ENCODE peak calls at places on chromosomes 4 and X, in six cellular contexts. Z is fibroblast of the aortic adventitia, C is sigmoid colon, T is PC-3, O is IMR-90, F is adrenal gland. A is an unnamed sample.

GRCh38 chr4:6038711-6039110 is 20.5 kb upstream of the C4orf50 start:
- DNase-seq in Z (no peak), C (no peak), T (no peak), O (no peak), F (no peak), A (no peak)

GRCh38 chr4:183961772-183962171 is 56.7 kb downstream of the STOX2 start:
- DNase-seq in Z (no peak), C (no peak), T (no peak), O (no peak), F (no peak), A (no peak)

GRCh38 chr4:145179201-145179860 is 1.1 kb downstream of the OTUD4 start:
- DNase-seq in Z (peak), C (peak), T (peak), O (peak), F (peak), A (peak)

GRCh38 chr4:2848449-2848848 is 4.8 kb downstream of the ADD1 start:
- DNase-seq in Z (peak), C (no peak), T (peak), O (peak), F (peak), A (peak)

GRCh38 chrX:45852884-45853283 is 652.2 kb upstream of the DIPK2B start:
- DNase-seq in Z (no peak), C (no peak), T (peak), O (no peak), F (no peak), A (no peak)

GRCh38 chr4:157220026-157220881 is at the start of gene GRIA2:
- DNase-seq in Z (peak), C (no peak), T (no peak), O (peak), F (peak), A (no peak)

GRCh38 chrX:103774070-103774642 is 2.5 kb upstream of the PLP1 start:
- DNase-seq in Z (peak), C (no peak), T (peak), O (peak), F (peak), A (no peak)

GRCh38 chrX:111095974-111096870 is at the start of gene PAK3:
- DNase-seq in Z (peak), C (peak), T (peak), O (peak), F (peak), A (no peak)

GRCh38 chrX:119605739-119606507 is at the start of gene NKRF:
- DNase-seq in Z (no peak), C (peak), T (peak), O (peak), F (peak), A (peak)

GRCh38 chr4:58760737-58761136 is 1650.6 kb upstream of the IGFBP7 start:
- DNase-seq in Z (no peak), C (no peak), T (peak), O (no peak), F (no peak), A (no peak)

GRCh38 chr4:128861856-128862518 is 52.5 kb downstream of the JADE1 start:
- DNase-seq in Z (no peak), C (no peak), T (no peak), O (no peak), F (no peak), A (no peak)

GRCh38 chr4:182729527-182729926 is 187.7 kb downstream of the DCTD start:
- DNase-seq in Z (no peak), C (no peak), T (no peak), O (no peak), F (no peak), A (no peak)

GRCh38 chr4:159248383-159249178 is 145.7 kb downstream of the RAPGEF2 start:
- DNase-seq in Z (peak), C (no peak), T (no peak), O (peak), F (no peak), A (no peak)

GRCh38 chr4:105978684-105979296 is 83.5 kb downstream of the NPNT start:
- DNase-seq in Z (peak), C (no peak), T (peak), O (no peak), F (no peak), A (no peak)

GRCh38 chr4:1091561-1091995 is 21.8 kb downstream of the RNF212 start:
- DNase-seq in Z (no peak), C (no peak), T (no peak), O (no peak), F (no peak), A (no peak)

GRCh38 chrX:13808293-13808692 is 8.6 kb downstream of the GPM6B start:
- DNase-seq in Z (no peak), C (no peak), T (no peak), O (no peak), F (no peak), A (no peak)

GRCh38 chr4:141102367-141102766 is 30.9 kb downstream of the RNF150 start:
- DNase-seq in Z (peak), C (no peak), T (peak), O (peak), F (peak), A (no peak)

GRCh38 chr4:115110191-115111166 is 2.9 kb downstream of the NDST4 start:
- DNase-seq in Z (no peak), C (no peak), T (peak), O (no peak), F (no peak), A (no peak)

GRCh38 chr4:21507439-21507838 is 441.1 kb downstream of the KCNIP4 start:
- DNase-seq in Z (peak), C (no peak), T (peak), O (no peak), F (no peak), A (no peak)

GRCh38 chr4:78885598-78885997 is 53.6 kb downstream of the PAQR3 start:
- DNase-seq in Z (peak), C (no peak), T (no peak), O (peak), F (no peak), A (no peak)

GRCh38 chr4:7310441-7310840 is 118.1 kb downstream of the SORCS2 start:
- DNase-seq in Z (no peak), C (no peak), T (no peak), O (no peak), F (no peak), A (no peak)

GRCh38 chr4:15130441-15130840 is 128.2 kb downstream of the CPEB2 start:
- DNase-seq in Z (no peak), C (no peak), T (no peak), O (no peak), F (no peak), A (no peak)

GRCh38 chr4:110119880-110120279 is 78.5 kb downstream of the ELOVL6 start:
- DNase-seq in Z (peak), C (no peak), T (no peak), O (peak), F (no peak), A (no peak)

GRCh38 chr4:13642576-13642975 is 15.1 kb upstream of the BOD1L1 start:
- DNase-seq in Z (peak), C (peak), T (peak), O (peak), F (peak), A (no peak)

GRCh38 chr4:105060628-105061027 is 86.0 kb upstream of the TET2 start:
- DNase-seq in Z (peak), C (no peak), T (peak), O (peak), F (peak), A (no peak)

GRCh38 chr4:4492161-4492847 is 49.5 kb downstream of the STX18 start:
- DNase-seq in Z (peak), C (no peak), T (no peak), O (peak), F (no peak), A (no peak)

GRCh38 chr4:114156371-114156770 is 176.9 kb upstream of the ARSJ start:
- DNase-seq in Z (no peak), C (no peak), T (no peak), O (peak), F (no peak), A (no peak)

GRCh38 chr4:141605425-141605856 is 30.9 kb upstream of the IL15 start:
- DNase-seq in Z (no peak), C (no peak), T (no peak), O (no peak), F (no peak), A (no peak)

GRCh38 chrX:826026-826425 is 195.4 kb downstream of the SHOX start:
- DNase-seq in Z (peak), C (no peak), T (no peak), O (no peak), F (no peak), A (no peak)

GRCh38 chr4:143253156-143253555 is 68.4 kb downstream of the USP38 start:
- DNase-seq in Z (no peak), C (no peak), T (peak), O (no peak), F (no peak), A (no peak)

GRCh38 chr4:61200195-61200990 is at the start of gene ADGRL3:
- DNase-seq in Z (peak), C (peak), T (no peak), O (peak), F (peak), A (no peak)

GRCh38 chr4:99655315-99656081 is 2.1 kb downstream of the C4orf54 start:
- DNase-seq in Z (peak), C (peak), T (peak), O (peak), F (peak), A (no peak)

GRCh38 chrX:38192007-38192625 is 28.6 kb downstream of the SRPX start:
- DNase-seq in Z (no peak), C (no peak), T (peak), O (peak), F (peak), A (no peak)

GRCh38 chrX:136034622-136035021 is 49.4 kb downstream of the SLC9A6 start:
- DNase-seq in Z (peak), C (no peak), T (no peak), O (no peak), F (no peak), A (no peak)

GRCh38 chrX:138858438-138858837 is 146.9 kb upstream of the FGF13 start:
- DNase-seq in Z (peak), C (no peak), T (peak), O (peak), F (no peak), A (no peak)

GRCh38 chr4:105149771-105150170 is 3.1 kb downstream of the TET2 start:
- DNase-seq in Z (peak), C (no peak), T (no peak), O (no peak), F (no peak), A (no peak)

GRCh38 chrX:97027384-97027922 is 143.7 kb downstream of the RPA4 start:
- DNase-seq in Z (no peak), C (no peak), T (no peak), O (peak), F (no peak), A (no peak)

GRCh38 chr4:153137168-153137567 is 67.1 kb upstream of the TRIM2 start:
- DNase-seq in Z (peak), C (no peak), T (peak), O (peak), F (peak), A (no peak)

GRCh38 chrX:72268601-72269365 is 8.3 kb downstream of the RPS4X start:
- DNase-seq in Z (peak), C (no peak), T (no peak), O (peak), F (no peak), A (no peak)

DNA sequence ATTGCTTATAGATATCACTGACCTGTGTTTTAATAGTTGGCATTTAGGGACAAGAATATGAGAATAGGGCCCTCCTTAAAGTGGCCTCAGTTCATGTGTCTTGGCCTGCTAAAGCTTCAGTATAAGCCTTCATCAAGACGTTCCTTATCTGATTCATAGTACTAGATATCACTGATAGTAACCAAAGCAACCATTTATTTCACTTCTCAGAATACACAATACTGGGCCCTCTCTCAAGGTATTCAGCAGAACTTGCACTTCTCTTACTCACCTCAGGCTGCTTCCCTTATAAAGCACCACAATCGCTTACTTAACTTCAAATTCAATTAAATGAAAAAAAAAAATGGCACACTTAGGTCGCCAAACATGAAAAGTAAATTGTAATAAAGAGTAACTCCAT is 259.4 kb upstream of the PCDH7 start:
- DNase-seq in Z (no peak), C (no peak), T (no peak), O (no peak), F (no peak), A (no peak)
- H3K4me3 ChIP-seq in Z (no peak), C (no peak), T (no peak), O (no peak), F (no peak), A (no peak)

DNA sequence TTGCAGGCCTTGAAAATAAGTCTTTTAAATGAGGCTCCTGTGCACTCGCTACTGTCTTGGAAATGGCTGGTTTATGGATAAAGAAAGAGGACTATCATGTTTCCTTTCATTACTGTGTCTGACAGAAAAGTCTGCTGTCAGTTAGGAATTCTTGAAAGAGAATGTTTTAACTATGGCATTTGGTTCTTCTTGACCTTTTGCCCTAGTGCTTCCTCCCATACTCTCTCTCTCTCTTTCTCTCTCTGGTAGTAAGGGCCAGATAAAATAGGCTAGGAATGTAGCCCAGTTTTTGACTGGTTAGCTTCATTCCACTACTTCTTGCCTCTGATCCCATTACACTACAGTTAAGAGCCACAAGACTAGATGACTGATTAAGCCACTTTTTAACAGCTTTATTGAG is 29.8 kb downstream of the YY2 start:
- DNase-seq in Z (peak), C (no peak), T (no peak), O (peak), F (no peak), A (no peak)
- TF ChIP-seq CTCF in Z (no peak), C (no peak), T (no peak), O (no peak), F (no peak), A (no peak)

DNA sequence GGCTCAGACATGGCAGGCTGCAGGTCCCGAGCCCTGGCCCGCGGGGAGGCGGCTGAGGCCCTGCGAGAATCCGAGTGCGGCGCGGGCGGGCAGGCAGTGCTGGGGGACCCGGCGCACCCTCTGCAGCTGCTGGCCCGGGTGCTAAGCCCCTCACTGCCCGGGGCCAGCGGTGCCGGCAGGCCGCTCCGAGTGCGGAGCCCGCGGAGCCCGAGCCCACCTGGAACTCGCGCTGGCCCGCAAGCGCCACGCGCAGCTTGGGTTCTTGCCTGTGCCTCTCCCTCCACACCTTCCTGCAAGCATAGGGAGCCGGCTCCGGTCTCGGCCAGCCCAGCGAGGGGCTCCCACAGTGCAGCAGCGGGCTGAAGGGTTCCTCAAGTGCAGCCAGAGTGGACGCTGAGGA is 97.5 kb downstream of the QDPR start:
- DNase-seq in Z (no peak), C (no peak), T (no peak), O (no peak), F (no peak), A (no peak)
- H3K4me3 ChIP-seq in Z (no peak), C (no peak), T (no peak), O (no peak), F (no peak), A (no peak)

GRCh38 chr4:185186769-185187168 is 17.0 kb downstream of the CFAP97 start:
- DNase-seq in Z (no peak), C (no peak), T (no peak), O (no peak), F (no peak), A (no peak)

GRCh38 chr4:185179488-185179887 is 24.3 kb downstream of the CFAP97 start:
- DNase-seq in Z (no peak), C (no peak), T (no peak), O (no peak), F (no peak), A (no peak)

GRCh38 chr4:185182196-185182595 is 21.6 kb downstream of the CFAP97 start:
- DNase-seq in Z (no peak), C (no peak), T (no peak), O (no peak), F (no peak), A (no peak)

DNA sequence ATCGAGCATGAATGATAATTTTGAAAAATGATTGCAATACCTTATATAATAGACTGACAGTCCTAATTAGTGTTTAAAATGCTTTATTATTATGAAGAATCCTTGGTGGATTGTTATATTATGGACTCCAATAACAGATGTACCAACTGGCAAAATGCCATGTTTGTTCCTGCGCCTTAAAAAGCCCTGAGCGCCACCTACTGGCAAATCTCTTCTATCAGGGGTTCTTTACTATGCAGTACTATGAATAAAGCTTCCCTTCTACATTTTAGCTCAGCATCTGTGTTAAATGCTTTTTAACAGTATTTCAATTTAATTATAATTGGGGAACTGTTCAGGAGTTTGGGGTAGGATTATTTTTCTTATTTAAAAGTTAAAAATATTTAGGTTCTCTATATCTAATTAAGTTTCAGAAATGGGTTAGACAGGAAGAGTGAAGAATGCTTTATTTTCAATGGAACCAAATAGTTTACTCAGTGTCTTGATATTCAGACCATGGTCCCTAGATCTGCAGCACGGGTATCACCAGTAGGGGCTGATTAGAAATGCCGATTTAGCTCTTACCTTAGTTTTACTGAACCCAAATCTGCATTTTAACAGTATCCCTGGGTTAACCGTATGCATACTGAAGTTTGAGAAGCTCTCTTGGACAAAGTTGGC is 20.0 kb downstream of the CFAP97 start:
- DNase-seq in Z (peak), C (peak), T (peak), O (peak), F (peak), A (peak)
- TF ChIP-seq CTCF in Z (peak), C (peak), T (peak), O (peak), F (peak), A (peak)

GRCh38 chr4:147286846-147287587 is 193.9 kb upstream of the EDNRA start:
- DNase-seq in Z (no peak), C (no peak), T (no peak), O (peak), F (no peak), A (no peak)
- H3K4me3 ChIP-seq in Z (no peak), C (no peak), T (no peak), O (no peak), F (no peak), A (no peak)

DNA sequence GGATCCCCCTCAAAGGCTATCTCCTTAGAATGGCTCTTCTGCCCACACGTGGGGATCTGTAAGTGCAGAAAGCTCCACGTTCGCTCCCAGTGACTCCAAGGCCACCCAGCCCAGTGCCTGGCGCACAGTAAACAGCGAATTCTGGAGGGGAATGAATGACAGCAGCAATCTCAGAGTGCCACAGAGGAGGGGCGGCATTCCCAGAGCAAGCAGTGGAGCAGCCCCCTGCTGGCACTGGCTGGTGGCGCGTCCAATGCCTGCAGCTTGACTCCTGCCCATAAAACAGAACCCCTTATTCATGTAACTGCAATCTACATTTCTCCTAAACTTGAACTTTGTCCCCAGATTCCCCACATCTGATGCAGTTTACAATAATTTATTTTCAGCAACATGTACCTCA is 6.9 kb upstream of the HELT start:
- DNase-seq in Z (no peak), C (no peak), T (peak), O (no peak), F (peak), A (no peak)
- TF ChIP-seq CTCF in Z (peak), C (peak), T (peak), O (peak), F (no peak), A (no peak)

DNA sequence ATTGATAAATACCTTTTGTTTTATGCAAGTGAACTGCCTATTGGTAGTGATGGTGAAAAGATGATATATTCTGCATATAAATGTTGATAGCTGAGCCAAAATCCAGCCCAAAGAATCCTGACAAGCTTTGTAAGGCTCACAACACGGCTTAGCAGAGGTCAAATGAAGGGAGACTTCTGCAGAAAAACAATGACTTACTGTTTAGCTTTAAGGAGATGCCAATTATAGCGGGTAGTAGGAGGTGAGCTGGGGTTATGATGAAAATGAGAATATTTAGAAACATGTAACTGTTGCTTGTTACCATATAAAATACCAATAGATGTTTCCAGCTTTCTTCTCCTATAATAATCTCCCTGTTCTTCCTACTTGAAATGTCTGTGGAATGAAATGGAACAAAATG is 97.1 kb downstream of the AFF1 start:
- DNase-seq in Z (no peak), C (no peak), T (no peak), O (no peak), F (no peak), A (no peak)
- H3K4me3 ChIP-seq in Z (no peak), C (peak), T (no peak), O (peak), F (no peak), A (no peak)

DNA sequence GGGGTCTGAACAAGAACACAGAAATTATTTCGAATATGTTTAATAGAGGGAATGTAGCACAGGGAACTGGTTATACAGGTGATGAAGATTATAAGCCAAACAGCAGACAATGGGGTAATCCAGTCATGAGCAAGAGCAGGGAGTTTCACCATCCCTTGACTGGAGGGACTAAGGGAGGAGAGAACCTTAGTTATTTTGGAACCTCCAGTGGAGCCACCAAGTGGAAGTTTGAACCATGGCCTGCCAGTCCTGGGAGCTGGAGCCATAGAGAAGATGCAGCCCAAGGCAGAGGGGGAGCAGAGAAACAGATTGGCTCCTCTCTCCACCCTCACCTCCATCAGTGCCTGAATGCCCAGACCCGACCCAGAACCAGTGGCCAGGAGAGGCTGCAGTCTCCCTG is 264.6 kb upstream of the RASGEF1B start:
- DNase-seq in Z (no peak), C (no peak), T (no peak), O (no peak), F (no peak), A (no peak)
- TF ChIP-seq CTCF in Z (no peak), C (no peak), T (no peak), O (no peak), F (no peak), A (no peak)